ENCODE peak calls at places on chromosomes 1 and 21, in eight cellular contexts. One of them, this sample, is unnamed.

GRCh38 chr21:28832013-28832714 is 160.5 kb downstream of the LTN1 start:
- DNase-seq in HCT116: no peak
- DNase-seq in hepatocyte: no peak
- DNase-seq in fibroblast of lung: no peak
- DNase-seq in DND-41: peak
- DNase-seq in GM23248: peak
- DNase-seq in H1: no peak
- DNase-seq in endothelial cell of umbilical vein: peak
- DNase-seq in this sample: no peak

GRCh38 chr1:221884821-221885220 is 142.9 kb upstream of the DUSP10 start:
- DNase-seq in H1: no peak
- DNase-seq in GM23248: no peak
- DNase-seq in HCT116: no peak
- DNase-seq in hepatocyte: no peak
- DNase-seq in fibroblast of lung: no peak
- DNase-seq in DND-41: no peak
- DNase-seq in endothelial cell of umbilical vein: no peak
- DNase-seq in this sample: no peak

GRCh38 chr1:198295186-198295585 is 138.4 kb downstream of the NEK7 start:
- DNase-seq in DND-41: no peak
- DNase-seq in HCT116: no peak
- DNase-seq in H1: no peak
- DNase-seq in fibroblast of lung: no peak
- DNase-seq in hepatocyte: no peak
- DNase-seq in GM23248: no peak
- DNase-seq in endothelial cell of umbilical vein: no peak
- DNase-seq in this sample: no peak

GRCh38 chr1:55214214-55214902 is 806 bp downstream of the USP24 start:
- DNase-seq in GM23248: peak
- DNase-seq in H1: peak
- DNase-seq in endothelial cell of umbilical vein: peak
- DNase-seq in hepatocyte: peak
- DNase-seq in DND-41: peak
- DNase-seq in HCT116: no peak
- DNase-seq in fibroblast of lung: no peak
- DNase-seq in this sample: no peak

GRCh38 chr1:91651671-91652071 is 151.0 kb downstream of the CDC7 start:
- DNase-seq in DND-41: no peak
- DNase-seq in GM23248: peak
- DNase-seq in H1: no peak
- DNase-seq in fibroblast of lung: peak
- DNase-seq in HCT116: no peak
- DNase-seq in hepatocyte: peak
- DNase-seq in endothelial cell of umbilical vein: peak
- DNase-seq in this sample: no peak

GRCh38 chr21:26939532-26940181 is 27.2 kb downstream of the ADAMTS5 start:
- DNase-seq in DND-41: no peak
- DNase-seq in fibroblast of lung: peak
- DNase-seq in endothelial cell of umbilical vein: no peak
- DNase-seq in GM23248: peak
- DNase-seq in H1: no peak
- DNase-seq in HCT116: no peak
- DNase-seq in hepatocyte: no peak
- DNase-seq in this sample: no peak

GRCh38 chr1:198449727-198450433 is 90.6 kb downstream of the ATP6V1G3 start:
- DNase-seq in GM23248: peak
- DNase-seq in hepatocyte: no peak
- DNase-seq in H1: no peak
- DNase-seq in endothelial cell of umbilical vein: peak
- DNase-seq in HCT116: no peak
- DNase-seq in DND-41: no peak
- DNase-seq in fibroblast of lung: peak
- DNase-seq in this sample: peak

GRCh38 chr1:66399888-66400529 is 133.9 kb upstream of the SGIP1 start:
- DNase-seq in hepatocyte: no peak
- DNase-seq in H1: no peak
- DNase-seq in DND-41: no peak
- DNase-seq in HCT116: no peak
- DNase-seq in endothelial cell of umbilical vein: no peak
- DNase-seq in fibroblast of lung: no peak
- DNase-seq in GM23248: peak
- DNase-seq in this sample: no peak

GRCh38 chr1:24996983-24997893 is 67.2 kb upstream of the RUNX3 start:
- DNase-seq in fibroblast of lung: no peak
- DNase-seq in H1: no peak
- DNase-seq in GM23248: no peak
- DNase-seq in DND-41: peak
- DNase-seq in HCT116: no peak
- DNase-seq in endothelial cell of umbilical vein: no peak
- DNase-seq in hepatocyte: no peak
- DNase-seq in this sample: no peak

GRCh38 chr1:226424228-226425003 is 16.5 kb upstream of the PARP1 start:
- DNase-seq in DND-41: no peak
- DNase-seq in hepatocyte: peak
- DNase-seq in HCT116: peak
- DNase-seq in GM23248: peak
- DNase-seq in fibroblast of lung: peak
- DNase-seq in H1: no peak
- DNase-seq in endothelial cell of umbilical vein: peak
- DNase-seq in this sample: no peak

GRCh38 chr1:22526098-22526497 is 37.2 kb upstream of the EPHA8 start:
- DNase-seq in H1: no peak
- DNase-seq in GM23248: no peak
- DNase-seq in DND-41: no peak
- DNase-seq in fibroblast of lung: no peak
- DNase-seq in endothelial cell of umbilical vein: no peak
- DNase-seq in HCT116: no peak
- DNase-seq in hepatocyte: no peak
- DNase-seq in this sample: no peak

GRCh38 chr1:31181515-31182343 is 58.0 kb downstream of the NKAIN1 start:
- DNase-seq in hepatocyte: peak
- DNase-seq in HCT116: peak
- DNase-seq in H1: peak
- DNase-seq in fibroblast of lung: peak
- DNase-seq in endothelial cell of umbilical vein: peak
- DNase-seq in GM23248: peak
- DNase-seq in DND-41: peak
- DNase-seq in this sample: no peak

GRCh38 chr1:46401964-46402626 is 8.0 kb downstream of the FAAH start:
- DNase-seq in fibroblast of lung: peak
- DNase-seq in hepatocyte: peak
- DNase-seq in DND-41: no peak
- DNase-seq in HCT116: peak
- DNase-seq in endothelial cell of umbilical vein: peak
- DNase-seq in GM23248: peak
- DNase-seq in H1: peak
- DNase-seq in this sample: peak

GRCh38 chr1:150072959-150073358 is 5.4 kb downstream of the VPS45 start:
- DNase-seq in hepatocyte: no peak
- DNase-seq in H1: no peak
- DNase-seq in fibroblast of lung: peak
- DNase-seq in endothelial cell of umbilical vein: peak
- DNase-seq in HCT116: peak
- DNase-seq in GM23248: peak
- DNase-seq in DND-41: no peak
- DNase-seq in this sample: no peak

GRCh38 chr1:5436808-5437207 is 555.4 kb downstream of the NPHP4 start:
- DNase-seq in GM23248: no peak
- DNase-seq in HCT116: no peak
- DNase-seq in DND-41: no peak
- DNase-seq in hepatocyte: no peak
- DNase-seq in fibroblast of lung: no peak
- DNase-seq in H1: no peak
- DNase-seq in endothelial cell of umbilical vein: no peak
- DNase-seq in this sample: no peak

GRCh38 chr21:38954450-38955059 is 148.8 kb downstream of the ETS2 start:
- DNase-seq in fibroblast of lung: no peak
- DNase-seq in endothelial cell of umbilical vein: peak
- DNase-seq in DND-41: no peak
- DNase-seq in H1: no peak
- DNase-seq in HCT116: no peak
- DNase-seq in GM23248: no peak
- DNase-seq in hepatocyte: peak
- DNase-seq in this sample: no peak

GRCh38 chr1:119895102-119895501 is 1.2 kb downstream of the ADAM30 start:
- DNase-seq in hepatocyte: no peak
- DNase-seq in DND-41: no peak
- DNase-seq in endothelial cell of umbilical vein: no peak
- DNase-seq in fibroblast of lung: no peak
- DNase-seq in H1: no peak
- DNase-seq in HCT116: no peak
- DNase-seq in GM23248: no peak
- DNase-seq in this sample: no peak

DNA sequence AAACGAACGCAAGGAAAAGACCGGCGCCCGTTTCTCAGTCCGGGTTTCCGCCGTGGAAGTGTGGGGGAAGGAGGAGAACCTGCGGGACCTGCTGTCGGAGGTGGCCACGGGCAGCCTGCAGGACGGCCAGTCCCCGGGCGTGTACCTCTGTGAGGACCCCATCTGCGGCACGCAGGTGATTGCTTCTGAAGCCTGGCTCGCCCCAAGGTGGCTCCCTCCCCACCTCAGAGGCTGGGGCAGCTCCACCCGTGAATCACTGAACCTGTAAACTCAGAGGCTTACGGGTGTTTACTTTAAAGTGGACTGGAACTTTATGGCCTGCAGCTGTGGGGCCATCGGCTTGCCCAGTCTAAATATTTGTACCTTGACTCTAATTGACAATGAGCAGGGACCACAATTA is 454.6 kb downstream of the KIF26B start:
- DNase-seq in H1: no peak
- DNase-seq in GM23248: no peak
- DNase-seq in HCT116: no peak
- DNase-seq in endothelial cell of umbilical vein: no peak
- DNase-seq in fibroblast of lung: no peak
- DNase-seq in DND-41: no peak
- DNase-seq in hepatocyte: peak
- DNase-seq in this sample: no peak
- TF ChIP-seq EZH2 in H1: no peak
- TF ChIP-seq EZH2 in GM23248: no peak
- TF ChIP-seq EZH2 in HCT116: no peak
- TF ChIP-seq EZH2 in endothelial cell of umbilical vein: no peak
- TF ChIP-seq EZH2 in fibroblast of lung: no peak
- TF ChIP-seq EZH2 in DND-41: no peak
- TF ChIP-seq EZH2 in hepatocyte: no peak
- TF ChIP-seq EZH2 in this sample: no peak

GRCh38 chr1:81780705-81781454 is 19.9 kb upstream of the ADGRL2 start:
- DNase-seq in H1: no peak
- DNase-seq in endothelial cell of umbilical vein: no peak
- DNase-seq in fibroblast of lung: no peak
- DNase-seq in DND-41: no peak
- DNase-seq in HCT116: no peak
- DNase-seq in hepatocyte: no peak
- DNase-seq in GM23248: no peak
- DNase-seq in this sample: no peak
- H3K4me3 ChIP-seq in H1: no peak
- H3K4me3 ChIP-seq in endothelial cell of umbilical vein: no peak
- H3K4me3 ChIP-seq in fibroblast of lung: no peak
- H3K4me3 ChIP-seq in DND-41: no peak
- H3K4me3 ChIP-seq in HCT116: no peak
- H3K4me3 ChIP-seq in hepatocyte: no peak
- H3K4me3 ChIP-seq in GM23248: no peak
- H3K4me3 ChIP-seq in this sample: no peak

GRCh38 chr1:230669543-230669942 is 27.3 kb downstream of the COG2 start:
- DNase-seq in GM23248: no peak
- DNase-seq in fibroblast of lung: no peak
- DNase-seq in endothelial cell of umbilical vein: no peak
- DNase-seq in hepatocyte: no peak
- DNase-seq in DND-41: no peak
- DNase-seq in HCT116: no peak
- DNase-seq in H1: no peak
- DNase-seq in this sample: no peak
- H3K27ac ChIP-seq in GM23248: no peak
- H3K27ac ChIP-seq in fibroblast of lung: no peak
- H3K27ac ChIP-seq in endothelial cell of umbilical vein: no peak
- H3K27ac ChIP-seq in hepatocyte: no peak
- H3K27ac ChIP-seq in DND-41: no peak
- H3K27ac ChIP-seq in HCT116: no peak
- H3K27ac ChIP-seq in H1: no peak
- H3K27ac ChIP-seq in this sample: no peak

DNA sequence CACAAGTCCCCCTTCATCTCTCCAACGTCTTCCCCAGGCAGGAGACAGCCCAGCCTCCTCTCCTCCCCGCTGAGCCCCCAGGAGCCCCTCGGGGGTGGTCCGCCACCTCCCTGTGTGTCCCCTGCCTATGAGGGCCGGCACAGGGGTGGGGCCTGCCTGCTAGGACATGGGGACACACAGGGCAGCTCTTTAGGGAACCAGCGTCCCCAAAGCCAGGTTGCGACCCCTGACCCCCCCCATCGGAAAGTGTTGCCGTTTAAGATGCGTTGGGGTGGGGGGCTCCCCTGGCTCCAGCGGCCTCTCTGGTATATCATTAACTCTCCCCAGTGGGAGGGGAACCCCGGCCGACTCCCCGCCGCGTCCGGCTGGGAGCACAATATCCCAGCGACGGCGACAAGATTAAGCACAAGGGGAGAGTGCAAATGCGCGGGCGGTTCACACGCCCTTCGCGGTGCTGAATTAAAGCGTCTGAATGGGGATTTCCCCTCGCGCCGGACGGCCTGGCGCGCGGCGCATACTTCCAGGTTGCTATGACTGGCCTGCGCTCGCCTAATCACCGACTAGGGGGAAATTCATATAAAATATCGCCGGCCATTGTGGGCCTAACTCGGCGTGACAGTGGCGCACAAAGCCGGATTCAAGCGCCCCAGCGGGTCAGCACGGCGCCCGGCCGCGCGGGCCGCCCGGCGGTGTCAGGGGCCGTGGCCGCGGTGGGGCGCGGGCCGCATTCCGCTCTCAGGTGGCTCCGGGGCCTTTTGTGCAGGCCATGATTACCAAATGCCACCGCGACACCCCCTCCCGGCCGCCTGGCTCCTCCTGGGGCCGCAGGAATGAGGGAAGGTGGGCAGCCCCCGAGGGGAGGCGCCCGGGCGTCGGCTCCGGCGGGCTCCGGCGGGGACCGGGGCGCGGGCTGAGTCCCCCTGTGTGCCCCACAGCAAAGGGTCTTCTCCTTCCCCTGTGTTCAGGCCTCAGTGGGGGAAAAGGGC is 30.9 kb downstream of the WNT3A start:
- DNase-seq in H1: peak
- DNase-seq in DND-41: no peak
- DNase-seq in GM23248: peak
- DNase-seq in HCT116: no peak
- DNase-seq in hepatocyte: peak
- DNase-seq in fibroblast of lung: no peak
- DNase-seq in endothelial cell of umbilical vein: peak
- DNase-seq in this sample: no peak
- TF ChIP-seq EZH2 in H1: peak
- TF ChIP-seq EZH2 in DND-41: no peak
- TF ChIP-seq EZH2 in GM23248: no peak
- TF ChIP-seq EZH2 in HCT116: no peak
- TF ChIP-seq EZH2 in hepatocyte: peak
- TF ChIP-seq EZH2 in fibroblast of lung: no peak
- TF ChIP-seq EZH2 in endothelial cell of umbilical vein: peak
- TF ChIP-seq EZH2 in this sample: no peak

DNA sequence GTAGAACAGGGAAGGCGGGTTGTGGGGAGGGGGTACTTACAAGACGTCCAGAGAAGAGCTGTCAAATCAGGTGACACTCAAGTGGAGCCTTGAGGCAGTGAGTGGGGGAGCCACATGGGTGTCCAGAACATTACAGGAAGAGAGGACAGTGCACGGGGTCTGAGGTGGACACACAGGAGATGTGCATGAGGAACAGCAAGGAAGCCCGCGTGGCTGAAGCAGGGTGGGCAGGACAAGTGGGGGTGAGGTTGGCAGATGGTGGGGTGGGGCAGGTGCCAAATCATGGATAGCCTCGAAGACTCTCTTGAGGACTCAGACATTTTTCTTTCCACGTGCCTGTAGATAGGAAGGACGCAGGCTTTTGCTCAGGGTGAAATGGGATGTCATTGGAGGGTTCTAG is 921 bp downstream of the SMPDL3B start:
- DNase-seq in fibroblast of lung: no peak
- DNase-seq in GM23248: no peak
- DNase-seq in DND-41: no peak
- DNase-seq in hepatocyte: no peak
- DNase-seq in HCT116: no peak
- DNase-seq in H1: no peak
- DNase-seq in endothelial cell of umbilical vein: no peak
- DNase-seq in this sample: no peak
- H3K4me3 ChIP-seq in fibroblast of lung: no peak
- H3K4me3 ChIP-seq in GM23248: no peak
- H3K4me3 ChIP-seq in DND-41: no peak
- H3K4me3 ChIP-seq in hepatocyte: no peak
- H3K4me3 ChIP-seq in HCT116: peak
- H3K4me3 ChIP-seq in H1: peak
- H3K4me3 ChIP-seq in endothelial cell of umbilical vein: no peak
- H3K4me3 ChIP-seq in this sample: peak